ENCODE peak calls at places on chromosomes 4 and X, in seven cellular contexts. H is mesendoderm, C is IMR-90, F is neuronal stem cell, U is trophoblast cell, W is mesenchymal stem cell, Y is H1. M is an unnamed sample.

GRCh38 chr4:139606600-139607301 is 50.7 kb upstream of the SETD7 start:
- DNase-seq in H (peak; percentile 58), C (peak; percentile 70), F (no peak), U (no peak), W (peak; percentile 70), Y (no peak), M (no peak)

GRCh38 chr4:71229477-71230257 is 109.2 kb upstream of the SLC4A4 start:
- DNase-seq in H (peak; percentile 66), C (peak; percentile 81), F (peak; percentile 30), U (peak; percentile 12), W (peak; percentile 71), Y (no peak), M (peak; percentile 36)

GRCh38 chr4:78426972-78427371 is 124.6 kb upstream of the ANXA3 start:
- DNase-seq in H (no peak), C (no peak), F (no peak), U (no peak), W (no peak), Y (no peak), M (no peak)

GRCh38 chrX:118345401-118346257 is at the start of gene WDR44:
- DNase-seq in H (peak; percentile 97), C (peak; percentile 92), F (peak; percentile 90), U (peak; percentile 93), W (peak; percentile 94), Y (peak; percentile 86), M (peak; percentile 93)

GRCh38 chr4:158821228-158822009 is 52.6 kb downstream of the FNIP2 start:
- DNase-seq in H (no peak), C (peak; percentile 55), F (no peak), U (no peak), W (peak; percentile 50), Y (no peak), M (no peak)

GRCh38 chr4:142262956-142263355 is 583.1 kb downstream of the INPP4B start:
- DNase-seq in H (peak; percentile 26), C (no peak), F (peak; percentile 8), U (no peak), W (no peak), Y (no peak), M (no peak)

GRCh38 chr4:143352052-143352451 is 15.4 kb downstream of the GAB1 start:
- DNase-seq in H (no peak), C (no peak), F (no peak), U (no peak), W (no peak), Y (no peak), M (no peak)

GRCh38 chrX:39630344-39630743 is 467.4 kb downstream of the BCOR start:
- DNase-seq in H (no peak), C (no peak), F (no peak), U (no peak), W (no peak), Y (no peak), M (no peak)

GRCh38 chrX:37353646-37354045 is 4.5 kb downstream of the PRRG1 start:
- DNase-seq in H (no peak), C (no peak), F (no peak), U (peak; percentile 9), W (no peak), Y (no peak), M (no peak)

GRCh38 chrX:37347420-37347819 is 1.7 kb upstream of the PRRG1 start:
- DNase-seq in H (peak; percentile 59), C (peak; percentile 47), F (no peak), U (peak; percentile 19), W (peak; percentile 59), Y (no peak), M (no peak)

GRCh38 chrX:37349131-37350033 is at the start of gene PRRG1:
- DNase-seq in H (peak; percentile 89), C (peak; percentile 83), F (peak; percentile 70), U (peak; percentile 62), W (peak; percentile 88), Y (peak; percentile 73), M (peak; percentile 91)

GRCh38 chrX:37348237-37349130 is 680 bp upstream of the PRRG1 start:
- DNase-seq in H (no peak), C (peak; percentile 84), F (peak; percentile 0), U (no peak), W (peak; percentile 82), Y (no peak), M (no peak)

DNA sequence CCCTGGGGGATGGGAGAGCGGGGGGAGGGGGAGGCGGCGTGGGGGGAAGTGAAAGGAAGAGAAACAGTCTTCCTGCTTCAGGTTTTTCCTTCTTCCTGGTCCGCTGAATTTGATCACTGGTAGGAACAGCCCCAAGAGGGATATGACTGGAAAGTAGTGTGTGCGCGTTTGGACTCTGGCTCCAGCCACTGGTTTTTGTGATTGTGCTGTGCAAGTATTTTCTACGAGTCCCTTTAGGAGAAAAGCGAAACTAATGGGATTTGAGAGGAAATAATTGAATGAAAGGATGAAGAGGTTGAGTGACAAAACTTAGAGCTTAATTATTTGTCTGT is 836 bp downstream of the PRRG1 start:
- DNase-seq in H (no peak), C (peak; percentile 31), F (no peak), U (no peak), W (peak; percentile 43), Y (no peak), M (no peak)
- H2BK120ac ChIP-seq in H (no peak overlapping the region), C (no peak overlapping the region), F (no peak overlapping the region), U (no peak overlapping the region), W (no peak overlapping the region), Y (no peak overlapping the region), M (no peak overlapping the region)

GRCh38 chr4:75727073-75727472 is 2.7 kb downstream of the USO1 start:
- DNase-seq in H (no peak), C (peak; percentile 15), F (no peak), U (no peak), W (no peak), Y (no peak), M (no peak)
- H3K4me1 ChIP-seq in H (peaks cover 2% of the 10 kb centered on the region), C (peaks cover 10% of the 10 kb centered on the region), F (peaks cover 7% of the 10 kb centered on the region), U (peaks cover 9% of the 10 kb centered on the region), W (peaks cover 5% of the 10 kb centered on the region), Y (peaks cover 8% of the 10 kb centered on the region), M (peaks cover 4% of the 10 kb centered on the region)

GRCh38 chr4:153081181-153081580 is 123.1 kb upstream of the TRIM2 start:
- DNase-seq in H (no peak), C (no peak), F (no peak), U (no peak), W (no peak), Y (no peak), M (no peak)
- H3K27ac ChIP-seq in H (no peak overlapping the region), C (no peak overlapping the region), F (no peak overlapping the region), U (no peak overlapping the region), W (no peak overlapping the region), Y (no peak overlapping the region), M (no peak overlapping the region)

GRCh38 chrX:136954930-136955329 is 74.4 kb upstream of the RBMX start:
- DNase-seq in H (peak; percentile 3), C (peak; percentile 46), F (no peak), U (no peak), W (peak; percentile 29), Y (no peak), M (no peak)
- H2BK120ac ChIP-seq in H (no peak overlapping the region), C (no peak overlapping the region), F (no peak overlapping the region), U (no peak overlapping the region), W (no peak overlapping the region), Y (no peak overlapping the region), M (no peak overlapping the region)

GRCh38 chr4:24244663-24245519 is 339.5 kb downstream of the DHX15 start:
- DNase-seq in H (no peak), C (peak; percentile 32), F (peak; percentile 12), U (peak; percentile 62), W (peak; percentile 17), Y (no peak), M (no peak)

GRCh38 chr4:24249972-24250371 is 334.4 kb downstream of the DHX15 start:
- DNase-seq in H (no peak), C (no peak), F (no peak), U (no peak), W (no peak), Y (no peak), M (no peak)

GRCh38 chr4:24243641-24244040 is 340.7 kb downstream of the DHX15 start:
- DNase-seq in H (no peak), C (no peak), F (no peak), U (no peak), W (no peak), Y (no peak), M (no peak)

DNA sequence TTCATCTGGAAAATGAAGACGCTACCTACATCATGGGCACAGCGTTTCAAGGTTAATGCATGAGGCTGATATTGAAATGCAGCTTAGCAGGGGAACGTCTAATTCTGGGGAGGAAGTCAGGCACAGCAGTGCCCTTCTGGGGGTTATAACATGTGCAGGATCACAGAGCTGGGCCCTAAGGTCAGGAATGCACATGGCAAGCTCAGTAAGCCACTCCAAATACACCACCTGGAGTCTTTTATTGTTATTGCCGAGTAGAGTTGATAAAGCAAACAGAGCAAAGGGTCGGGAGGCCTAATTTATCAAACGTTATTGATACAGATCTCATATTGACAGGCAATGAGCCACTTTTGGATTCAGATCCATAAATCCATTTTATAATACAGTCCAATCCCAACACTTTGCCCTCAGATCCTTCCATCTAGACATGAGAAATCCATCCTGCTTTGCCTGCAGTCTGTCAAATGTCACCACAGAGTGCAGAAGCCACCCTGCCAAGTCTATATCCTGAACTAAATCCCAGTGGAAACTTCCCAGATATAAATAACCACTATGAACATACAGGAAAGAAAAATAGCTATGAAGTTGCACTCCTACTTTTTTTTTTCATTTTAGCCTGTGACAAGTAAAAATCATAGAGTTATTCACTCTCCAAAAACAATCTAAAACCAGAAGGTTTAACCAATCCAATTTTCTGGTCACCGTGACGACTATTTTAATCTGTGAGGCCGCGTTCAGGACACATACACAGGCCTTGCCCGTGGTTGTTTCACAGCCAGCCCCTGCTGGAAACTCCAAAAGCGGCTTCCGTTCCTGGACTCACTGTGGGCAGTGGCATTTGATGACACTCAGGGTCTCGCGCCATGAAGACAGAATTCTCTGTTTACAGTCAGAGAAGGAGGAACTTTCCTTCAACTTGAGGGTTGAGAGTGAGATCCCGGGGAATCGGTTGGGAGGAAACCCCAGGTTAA is 335.4 kb downstream of the DHX15 start:
- DNase-seq in H (peak; percentile 29), C (no peak), F (no peak), U (no peak), W (no peak), Y (no peak), M (no peak)
- H3K4me1 ChIP-seq in H (no peaks in the 10 kb centered on the region), C (peaks cover 2% of the 10 kb centered on the region), F (peaks cover 12% of the 10 kb centered on the region), U (peaks cover 14% of the 10 kb centered on the region), W (no peaks in the 10 kb centered on the region), Y (peaks cover 13% of the 10 kb centered on the region), M (peaks cover 6% of the 10 kb centered on the region)

DNA sequence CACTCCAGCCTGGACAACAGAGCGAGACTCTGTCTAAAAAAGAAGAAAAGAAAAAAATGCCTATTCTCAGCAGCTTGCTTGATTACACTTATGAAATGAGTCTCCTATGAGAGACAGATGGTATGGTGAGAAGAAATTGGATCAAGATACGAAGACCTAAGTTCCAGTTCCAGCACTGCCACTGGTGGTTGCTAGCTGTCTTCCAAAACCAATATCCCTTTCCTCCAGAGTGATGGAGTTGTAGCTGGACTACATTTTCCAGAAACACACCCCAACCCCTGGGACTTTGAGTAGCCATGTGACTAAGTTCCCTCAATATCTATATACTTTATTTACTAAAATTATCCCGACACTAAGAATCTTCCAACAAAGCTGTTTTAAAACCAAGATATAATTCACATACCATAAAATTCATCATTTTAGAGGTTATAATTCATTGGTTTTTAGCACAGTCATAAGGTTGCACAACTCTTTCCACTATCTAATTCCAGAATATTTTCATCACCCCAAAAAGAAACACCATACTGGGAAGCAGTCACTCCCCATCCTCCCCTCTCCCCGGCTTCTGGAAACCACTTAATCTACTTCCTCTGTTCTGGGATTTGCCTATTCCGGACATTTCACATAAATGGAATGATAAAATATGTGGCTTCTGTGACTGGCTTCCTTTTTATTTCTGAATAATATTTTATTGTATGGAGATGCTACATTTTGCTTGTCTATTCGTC is 118.0 kb downstream of the MANBA start:
- DNase-seq in H (no peak), C (peak; percentile 46), F (no peak), U (no peak), W (peak; percentile 12), Y (no peak), M (no peak)
- H3K27ac ChIP-seq in H (no peak overlapping the region), C (no peak overlapping the region), F (no peak overlapping the region), U (no peak overlapping the region), W (no peak overlapping the region), Y (no peak overlapping the region), M (no peak overlapping the region)

M was measured in H9.